ENCODE peak calls at places on chromosomes 2 and 18, in nine cellular contexts. H is K562, P is left ventricle myocardium inferior, I is PC-9, N is breast epithelium, S is H9, T is cardiac muscle cell, O is GM12878, D is keratinocyte. J is an unnamed sample.
A peak's percentile ranks its signal among the peaks of the same experiment; 100 is the strongest.

GRCh38 chr18:70578480-70578879 is 289.6 kb downstream of the SOCS6 start:
- DNase-seq in N (no peak), T (no peak), O (no peak), D (no peak), P (no peak), I (no peak), H (no peak), S (peak; percentile 80), J (no peak)

GRCh38 chr18:9643549-9643948 is 29.2 kb upstream of the PPP4R1 start:
- DNase-seq in H (no peak), O (no peak), I (peak; percentile 74), P (no peak), D (peak; percentile 86), T (peak; percentile 78), N (peak; percentile 63), S (peak; percentile 76), J (no peak)

GRCh38 chr2:212915121-212915782 is 236.2 kb downstream of the IKZF2 start:
- DNase-seq in P (no peak), H (no peak), N (no peak), T (no peak), D (no peak), I (no peak), S (no peak), O (no peak), J (no peak)

GRCh38 chr2:107986278-107987217 is at the start of gene SLC5A7:
- DNase-seq in H (no peak), O (no peak), D (no peak), S (peak; percentile 54), N (no peak), P (no peak), T (peak; percentile 18), I (no peak), J (no peak)

GRCh38 chr2:150190546-150190945 is 296.9 kb downstream of the RND3 start:
- DNase-seq in I (no peak), O (no peak), H (no peak), D (no peak), N (no peak), T (no peak), S (no peak), P (no peak), J (no peak)

GRCh38 chr18:78711316-78711715 is 268.3 kb upstream of the SALL3 start:
- DNase-seq in T (no peak), S (no peak), H (no peak), N (no peak), O (no peak), D (no peak), P (no peak), I (no peak), J (no peak)

GRCh38 chr2:127185720-127186119 is 34.4 kb downstream of the CYP27C1 start:
- DNase-seq in N (no peak), H (no peak), P (no peak), T (no peak), I (no peak), S (no peak), O (no peak), D (no peak), J (no peak)

GRCh38 chr2:199950396-199950795 is 4.9 kb downstream of the TYW5 start:
- DNase-seq in S (no peak), I (no peak), T (no peak), O (no peak), H (no peak), P (no peak), D (no peak), N (no peak), J (no peak)

GRCh38 chr2:96917008-96917575 is 47.2 kb upstream of the SEMA4C start:
- DNase-seq in D (no peak), S (no peak), N (no peak), T (no peak), P (no peak), O (no peak), H (no peak), I (no peak), J (no peak)

GRCh38 chr2:12170151-12170550 is 423.7 kb downstream of the LPIN1 start:
- DNase-seq in H (no peak), O (no peak), T (peak; percentile 22), I (no peak), N (no peak), P (no peak), S (no peak), D (no peak), J (no peak)

GRCh38 chr18:23307567-23308295 is 145.4 kb upstream of the RIOK3 start:
- DNase-seq in T (no peak), O (peak; percentile 39), D (no peak), S (no peak), H (no peak), N (no peak), I (no peak), P (no peak), J (no peak)

GRCh38 chr2:179260224-179260623 is 4.4 kb downstream of the SESTD1 start:
- DNase-seq in I (no peak), N (no peak), D (no peak), O (no peak), H (no peak), S (no peak), P (no peak), T (no peak), J (no peak)

GRCh38 chr18:55861266-55861665 is 273.3 kb upstream of the TCF4 start:
- DNase-seq in N (no peak), I (no peak), P (no peak), H (no peak), T (no peak), O (no peak), D (no peak), S (peak; percentile 48), J (no peak)

GRCh38 chr18:48819781-48820482 is 130.8 kb downstream of the SMAD7 start:
- DNase-seq in O (no peak), T (no peak), P (peak; percentile 6), S (peak; percentile 14), N (no peak), I (no peak), H (no peak), D (no peak), J (peak; percentile 7)

GRCh38 chr18:77071711-77072292 is 60.8 kb downstream of the MBP start:
- DNase-seq in T (no peak), S (no peak), P (no peak), D (no peak), N (no peak), I (peak; percentile 55), O (no peak), H (no peak), J (peak; percentile 57)

GRCh38 chr18:77076111-77076510 is 56.5 kb downstream of the MBP start:
- DNase-seq in P (no peak), S (no peak), H (no peak), O (no peak), N (no peak), D (no peak), I (no peak), T (no peak), J (no peak)

GRCh38 chr18:77073336-77074093 is 59.1 kb downstream of the MBP start:
- DNase-seq in I (no peak), P (no peak), S (no peak), O (no peak), N (no peak), D (no peak), T (no peak), H (no peak), J (no peak)

GRCh38 chr18:77072566-77072965 is 60.0 kb downstream of the MBP start:
- DNase-seq in D (no peak), S (no peak), H (no peak), I (no peak), O (no peak), N (no peak), P (no peak), T (no peak), J (no peak)

GRCh38 chr18:77074431-77074830 is 58.2 kb downstream of the MBP start:
- DNase-seq in H (no peak), T (no peak), P (no peak), O (no peak), S (peak; percentile 8), D (no peak), I (no peak), N (no peak), J (no peak)
- H3K4me1 ChIP-seq in H (no peaks in the 10 kb centered on the region), T (no peaks in the 10 kb centered on the region), P (peaks cover 76% of the 10 kb centered on the region), O (peaks cover 12% of the 10 kb centered on the region), S (peaks cover 3% of the 10 kb centered on the region), D (peaks cover 33% of the 10 kb centered on the region), I (peaks cover 39% of the 10 kb centered on the region), N (no peaks in the 10 kb centered on the region), J (no peaks in the 10 kb centered on the region)

DNA sequence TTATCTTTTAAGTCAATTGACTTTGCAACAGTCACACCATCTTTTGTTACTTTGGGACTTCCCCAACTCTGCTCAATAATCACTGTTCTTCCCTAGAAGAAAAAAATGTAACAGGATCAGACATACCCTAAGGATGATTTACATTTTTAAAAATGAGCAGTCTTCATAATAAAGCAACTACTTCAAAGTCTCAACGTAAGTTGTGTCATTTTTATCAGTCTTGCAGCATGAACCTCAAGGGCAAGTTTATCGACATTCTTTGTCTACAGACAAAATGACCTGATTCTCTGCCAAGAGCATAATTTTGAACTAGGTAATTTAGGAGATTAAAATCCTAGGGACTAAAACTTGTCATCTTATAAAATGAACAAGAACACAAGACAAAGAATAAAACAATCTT is 2.3 kb downstream of the HSPD1 start:
- DNase-seq in O (no peak), D (no peak), I (no peak), S (no peak), T (no peak), P (no peak), N (no peak), H (no peak), J (no peak)
- H3K4me1 ChIP-seq in O (peaks cover 13% of the 10 kb centered on the region), D (peaks cover 32% of the 10 kb centered on the region), I (peaks cover 34% of the 10 kb centered on the region), S (no peaks in the 10 kb centered on the region), T (peaks cover 18% of the 10 kb centered on the region), P (peaks cover 69% of the 10 kb centered on the region), N (peaks cover 24% of the 10 kb centered on the region), H (peaks cover 10% of the 10 kb centered on the region), J (peaks cover 4% of the 10 kb centered on the region)

DNA sequence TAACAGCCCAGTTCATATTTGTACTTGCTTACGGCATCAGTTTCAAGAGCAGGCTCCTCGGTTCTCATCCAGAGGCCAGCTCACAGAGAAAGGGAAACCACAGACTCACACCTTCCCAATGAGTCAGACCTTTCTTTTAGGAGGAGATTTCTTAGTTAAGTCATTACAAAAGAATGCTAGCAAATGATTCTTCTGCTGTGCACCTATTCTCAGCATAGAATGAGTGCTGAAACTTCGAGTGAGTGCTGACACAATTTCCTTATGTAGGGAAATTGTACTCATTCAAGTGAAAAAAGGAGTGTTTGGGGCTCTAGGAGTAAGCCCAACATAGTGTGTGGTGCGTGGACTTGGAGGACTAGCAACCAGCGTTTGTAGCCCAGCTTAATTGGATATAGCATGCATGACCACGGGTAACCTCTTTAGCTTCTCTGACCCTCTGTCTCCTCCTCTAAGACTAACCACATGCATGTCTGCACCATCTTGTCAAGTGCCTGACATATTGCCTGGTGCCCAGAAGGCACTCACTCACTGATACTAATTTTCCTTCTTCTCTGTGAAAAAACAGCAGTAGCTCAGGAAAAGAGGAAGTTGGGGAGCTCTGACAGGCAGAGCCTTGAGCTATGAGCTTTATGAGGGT is 87.0 kb downstream of the ALPK2 start:
- DNase-seq in H (no peak), O (peak; percentile 91), D (peak; percentile 96), S (no peak), P (no peak), I (peak; percentile 50), T (no peak), N (peak; percentile 30), J (no peak)
- H3K4me1 ChIP-seq in H (no peaks in the 10 kb centered on the region), O (peaks cover 62% of the 10 kb centered on the region), D (peaks cover 57% of the 10 kb centered on the region), S (peaks cover 2% of the 10 kb centered on the region), P (peaks cover 63% of the 10 kb centered on the region), I (peaks cover 39% of the 10 kb centered on the region), T (peaks cover 83% of the 10 kb centered on the region), N (no peaks in the 10 kb centered on the region), J (peaks cover 7% of the 10 kb centered on the region)

DNA sequence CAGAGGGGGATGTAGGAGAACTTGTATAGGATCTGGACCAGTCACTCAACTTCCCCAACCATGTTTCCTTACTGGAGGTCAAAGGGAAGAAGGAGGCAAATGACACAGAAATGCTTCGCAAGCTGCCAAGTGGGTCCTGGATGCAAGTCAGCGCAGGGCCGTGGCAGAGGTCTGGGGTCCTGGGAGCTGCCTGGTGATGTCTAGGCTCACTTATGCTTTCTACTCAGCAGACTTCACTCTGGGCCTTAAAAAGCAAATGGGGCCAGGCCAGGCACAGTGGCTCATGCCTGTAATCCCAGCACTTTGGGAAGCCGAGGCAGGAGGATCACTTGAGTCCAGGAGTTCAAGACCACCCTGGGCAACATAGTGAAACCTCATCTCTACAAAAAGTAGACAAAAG is 19.9 kb downstream of the HS1BP3 start:
- DNase-seq in H (no peak), S (no peak), N (no peak), P (no peak), T (no peak), D (no peak), I (no peak), O (no peak), J (peak; percentile 14)
- H3K4me1 ChIP-seq in H (peaks cover 7% of the 10 kb centered on the region), S (no peaks in the 10 kb centered on the region), N (peaks cover 27% of the 10 kb centered on the region), P (peaks cover 52% of the 10 kb centered on the region), T (peaks cover 6% of the 10 kb centered on the region), D (peaks cover 21% of the 10 kb centered on the region), I (peaks cover 34% of the 10 kb centered on the region), O (peaks cover 17% of the 10 kb centered on the region), J (peaks cover 17% of the 10 kb centered on the region)

J was measured in right cardiac atrium.